ENCODE peak calls at places on chromosomes 6 and 20, in five cellular contexts. One of them, this sample, is unnamed.

GRCh38 chr6:121663292-121663691 is 227.8 kb downstream of the GJA1 start:
- DNase-seq in adrenal gland: no peak
- DNase-seq in cardiac fibroblast: no peak
- DNase-seq in psoas muscle: no peak
- DNase-seq in A673: no peak
- DNase-seq in this sample: no peak

GRCh38 chr6:169292340-169293124 is 38.9 kb upstream of the THBS2 start:
- DNase-seq in adrenal gland: peak; percentile 74
- DNase-seq in cardiac fibroblast: peak; percentile 94
- DNase-seq in psoas muscle: peak; percentile 68
- DNase-seq in A673: peak; percentile 76
- DNase-seq in this sample: no peak

GRCh38 chr20:44038681-44039123 is 124.0 kb downstream of the TOX2 start:
- DNase-seq in adrenal gland: no peak
- DNase-seq in cardiac fibroblast: no peak
- DNase-seq in psoas muscle: no peak
- DNase-seq in A673: no peak
- DNase-seq in this sample: peak; percentile 36

GRCh38 chr6:120558294-120558693 is 776.0 kb downstream of the TBC1D32 start:
- DNase-seq in adrenal gland: no peak
- DNase-seq in cardiac fibroblast: no peak
- DNase-seq in psoas muscle: no peak
- DNase-seq in A673: no peak
- DNase-seq in this sample: no peak

GRCh38 chr6:44267252-44267651 is 1.9 kb upstream of the NFKBIE start:
- DNase-seq in adrenal gland: no peak
- DNase-seq in cardiac fibroblast: no peak
- DNase-seq in psoas muscle: peak; percentile 13
- DNase-seq in A673: no peak
- DNase-seq in this sample: no peak

GRCh38 chr6:43922423-43923375 is 152.7 kb downstream of the VEGFA start:
- DNase-seq in adrenal gland: no peak
- DNase-seq in cardiac fibroblast: no peak
- DNase-seq in psoas muscle: no peak
- DNase-seq in A673: no peak
- DNase-seq in this sample: no peak

GRCh38 chr6:110484321-110484720 is 7.9 kb upstream of the SLC22A16 start:
- DNase-seq in adrenal gland: no peak
- DNase-seq in cardiac fibroblast: peak; percentile 39
- DNase-seq in psoas muscle: no peak
- DNase-seq in A673: no peak
- DNase-seq in this sample: peak; percentile 10

GRCh38 chr6:146700078-146700686 is 101.4 kb downstream of the ADGB start:
- DNase-seq in adrenal gland: peak; percentile 83
- DNase-seq in cardiac fibroblast: peak; percentile 90
- DNase-seq in psoas muscle: no peak
- DNase-seq in A673: peak; percentile 87
- DNase-seq in this sample: peak; percentile 54

GRCh38 chr20:19757487-19757972 is 528 bp upstream of the RIN2 start:
- DNase-seq in adrenal gland: peak; percentile 76
- DNase-seq in cardiac fibroblast: peak; percentile 69
- DNase-seq in psoas muscle: peak; percentile 92
- DNase-seq in A673: no peak
- DNase-seq in this sample: peak; percentile 74

GRCh38 chr6:142605922-142606321 is 304.1 kb downstream of the ADGRG6 start:
- DNase-seq in adrenal gland: no peak
- DNase-seq in cardiac fibroblast: peak; percentile 70
- DNase-seq in psoas muscle: no peak
- DNase-seq in A673: no peak
- DNase-seq in this sample: no peak

GRCh38 chr6:12354499-12354898 is 64.3 kb downstream of the EDN1 start:
- DNase-seq in adrenal gland: no peak
- DNase-seq in cardiac fibroblast: peak; percentile 98
- DNase-seq in psoas muscle: no peak
- DNase-seq in A673: no peak
- DNase-seq in this sample: no peak

GRCh38 chr6:25173951-25174474 is 105.2 kb upstream of the CARMIL1 start:
- DNase-seq in adrenal gland: no peak
- DNase-seq in cardiac fibroblast: peak; percentile 96
- DNase-seq in psoas muscle: no peak
- DNase-seq in A673: peak; percentile 81
- DNase-seq in this sample: no peak

GRCh38 chr6:170176621-170177382 is 114.1 kb downstream of the DLL1 start:
- DNase-seq in adrenal gland: no peak
- DNase-seq in cardiac fibroblast: no peak
- DNase-seq in psoas muscle: no peak
- DNase-seq in A673: no peak
- DNase-seq in this sample: no peak

GRCh38 chr6:53426544-53427270 is 78.0 kb upstream of the ELOVL5 start:
- DNase-seq in adrenal gland: no peak
- DNase-seq in cardiac fibroblast: no peak
- DNase-seq in psoas muscle: no peak
- DNase-seq in A673: no peak
- DNase-seq in this sample: no peak
- H3K4me3 ChIP-seq in adrenal gland: no peak overlapping the region
- H3K4me3 ChIP-seq in cardiac fibroblast: no peak overlapping the region
- H3K4me3 ChIP-seq in psoas muscle: no peak overlapping the region
- H3K4me3 ChIP-seq in A673: no peak overlapping the region
- H3K4me3 ChIP-seq in this sample: no peak overlapping the region

GRCh38 chr20:3751664-3752385 is 15.7 kb downstream of the ADISSP start:
- DNase-seq in adrenal gland: peak; percentile 56
- DNase-seq in cardiac fibroblast: peak; percentile 20
- DNase-seq in psoas muscle: no peak
- DNase-seq in A673: no peak
- DNase-seq in this sample: no peak
- H3K4me3 ChIP-seq in adrenal gland: peak overlapping the region; percentile 44
- H3K4me3 ChIP-seq in cardiac fibroblast: peak overlapping the region; percentile 17
- H3K4me3 ChIP-seq in psoas muscle: peak overlapping the region; percentile 62
- H3K4me3 ChIP-seq in A673: no peak overlapping the region
- H3K4me3 ChIP-seq in this sample: no peak overlapping the region

GRCh38 chr6:84764332-84765049 is at the start of gene TBX18:
- DNase-seq in adrenal gland: peak; percentile 47
- DNase-seq in cardiac fibroblast: peak; percentile 100
- DNase-seq in psoas muscle: peak; percentile 93
- DNase-seq in A673: peak; percentile 95
- DNase-seq in this sample: no peak
- H3K4me3 ChIP-seq in adrenal gland: peak within 1 kb of the TSS; percentile 55
- H3K4me3 ChIP-seq in cardiac fibroblast: peak within 1 kb of the TSS; percentile 77
- H3K4me3 ChIP-seq in psoas muscle: peak within 1 kb of the TSS; percentile 65
- H3K4me3 ChIP-seq in A673: peak within 1 kb of the TSS; percentile 72
- H3K4me3 ChIP-seq in this sample: no peak within 1 kb of the TSS

DNA sequence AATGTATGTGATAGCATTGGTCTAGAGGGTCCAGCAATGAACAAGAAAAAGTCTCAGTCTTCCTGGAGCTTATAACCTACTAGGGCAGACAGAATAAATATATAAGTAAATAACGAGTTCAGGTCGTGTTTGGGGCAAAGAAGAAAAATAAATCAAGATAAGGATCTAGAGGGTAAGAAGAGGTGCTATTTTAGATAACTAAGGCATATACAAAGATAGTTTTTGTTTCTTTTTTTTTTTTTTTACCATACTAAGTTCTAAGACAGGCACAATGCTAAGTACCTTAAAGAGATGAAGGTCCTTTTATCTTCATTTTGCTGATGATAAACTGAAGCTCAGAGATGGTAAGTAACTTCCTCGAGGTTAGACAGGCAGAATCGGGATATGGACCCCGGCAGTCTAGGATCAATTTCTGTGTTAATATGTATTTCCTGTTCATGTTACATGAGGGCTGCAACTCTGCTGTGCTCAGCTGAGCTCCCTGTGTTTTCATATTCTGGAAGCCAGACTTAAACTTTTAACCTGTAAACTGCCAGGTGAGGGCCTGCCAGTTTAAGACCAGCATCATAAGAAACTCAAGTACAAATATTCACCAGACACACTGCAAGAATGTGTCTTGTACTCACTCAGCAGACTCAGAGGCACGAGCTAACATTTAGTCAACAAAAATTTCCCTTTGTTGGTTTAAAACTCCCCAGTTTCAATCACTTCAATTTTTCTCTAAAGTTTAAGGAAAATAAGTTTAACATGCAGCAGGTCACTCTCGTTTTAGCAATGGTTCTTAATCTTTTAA is 23.3 kb downstream of the SESN1 start:
- DNase-seq in adrenal gland: no peak
- DNase-seq in cardiac fibroblast: peak; percentile 22
- DNase-seq in psoas muscle: no peak
- DNase-seq in A673: no peak
- DNase-seq in this sample: no peak
- H3K4me3 ChIP-seq in adrenal gland: no peak overlapping the region
- H3K4me3 ChIP-seq in cardiac fibroblast: no peak overlapping the region
- H3K4me3 ChIP-seq in psoas muscle: no peak overlapping the region
- H3K4me3 ChIP-seq in A673: no peak overlapping the region
- H3K4me3 ChIP-seq in this sample: no peak overlapping the region

GRCh38 chr6:29828471-29828797 is 809 bp downstream of the HLA-G start:
- DNase-seq in adrenal gland: no peak
- DNase-seq in cardiac fibroblast: no peak
- DNase-seq in psoas muscle: no peak
- DNase-seq in A673: no peak
- DNase-seq in this sample: no peak
- H3K4me3 ChIP-seq in adrenal gland: peak overlapping the region; percentile 20
- H3K4me3 ChIP-seq in cardiac fibroblast: no peak overlapping the region
- H3K4me3 ChIP-seq in psoas muscle: peak overlapping the region; percentile 46
- H3K4me3 ChIP-seq in A673: peak overlapping the region; percentile 7
- H3K4me3 ChIP-seq in this sample: no peak overlapping the region

GRCh38 chr6:118708055-118708454 is 56.7 kb upstream of the CEP85L start:
- DNase-seq in adrenal gland: no peak
- DNase-seq in cardiac fibroblast: peak; percentile 79
- DNase-seq in psoas muscle: no peak
- DNase-seq in A673: no peak
- DNase-seq in this sample: no peak

GRCh38 chr6:118710616-118711015 is 59.2 kb upstream of the CEP85L start:
- DNase-seq in adrenal gland: no peak
- DNase-seq in cardiac fibroblast: no peak
- DNase-seq in psoas muscle: no peak
- DNase-seq in A673: no peak
- DNase-seq in this sample: no peak

GRCh38 chr6:118706702-118707101 is 55.3 kb upstream of the CEP85L start:
- DNase-seq in adrenal gland: no peak
- DNase-seq in cardiac fibroblast: no peak
- DNase-seq in psoas muscle: no peak
- DNase-seq in A673: no peak
- DNase-seq in this sample: no peak

GRCh38 chr6:118709859-118710350 is 58.5 kb upstream of the CEP85L start:
- DNase-seq in adrenal gland: no peak
- DNase-seq in cardiac fibroblast: peak; percentile 87
- DNase-seq in psoas muscle: no peak
- DNase-seq in A673: peak; percentile 81
- DNase-seq in this sample: no peak

DNA sequence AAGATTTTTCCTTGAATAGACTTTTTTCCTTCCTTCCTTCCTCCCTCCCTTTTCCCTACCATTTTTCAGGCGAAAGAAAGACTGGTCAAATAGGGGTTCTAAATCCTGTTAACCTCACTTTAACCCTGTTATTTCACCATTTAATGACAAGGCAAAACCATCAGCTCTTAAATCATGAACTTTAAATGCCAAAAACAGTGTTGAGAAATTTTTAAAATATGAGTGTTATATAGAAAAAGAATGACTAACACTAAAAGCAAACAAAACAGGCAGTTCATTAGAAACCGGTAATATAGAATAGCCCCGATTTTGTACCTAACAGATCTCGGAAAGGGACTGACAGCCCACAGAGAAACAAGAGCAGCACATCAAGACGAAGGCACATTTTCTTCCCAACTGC is 57.3 kb upstream of the CEP85L start:
- DNase-seq in adrenal gland: no peak
- DNase-seq in cardiac fibroblast: peak; percentile 88
- DNase-seq in psoas muscle: no peak
- DNase-seq in A673: no peak
- DNase-seq in this sample: no peak
- H3K4me3 ChIP-seq in adrenal gland: peak overlapping the region; percentile 52
- H3K4me3 ChIP-seq in cardiac fibroblast: peak overlapping the region; percentile 30
- H3K4me3 ChIP-seq in psoas muscle: peak overlapping the region; percentile 63
- H3K4me3 ChIP-seq in A673: peak overlapping the region; percentile 32
- H3K4me3 ChIP-seq in this sample: no peak overlapping the region

GRCh38 chr6:53986721-53987526 is 124.3 kb upstream of the MLIP start:
- DNase-seq in adrenal gland: no peak
- DNase-seq in cardiac fibroblast: no peak
- DNase-seq in psoas muscle: no peak
- DNase-seq in A673: peak; percentile 50
- DNase-seq in this sample: no peak
- H3K4me3 ChIP-seq in adrenal gland: no peak overlapping the region
- H3K4me3 ChIP-seq in cardiac fibroblast: no peak overlapping the region
- H3K4me3 ChIP-seq in psoas muscle: peak overlapping the region; percentile 35
- H3K4me3 ChIP-seq in A673: no peak overlapping the region
- H3K4me3 ChIP-seq in this sample: no peak overlapping the region

GRCh38 chr20:1310506-1311190 is 18.3 kb downstream of the SDCBP2 start:
- DNase-seq in adrenal gland: no peak
- DNase-seq in cardiac fibroblast: no peak
- DNase-seq in psoas muscle: no peak
- DNase-seq in A673: no peak
- DNase-seq in this sample: no peak

GRCh38 chr20:1315804-1316203 is 13.1 kb downstream of the SDCBP2 start:
- DNase-seq in adrenal gland: no peak
- DNase-seq in cardiac fibroblast: no peak
- DNase-seq in psoas muscle: no peak
- DNase-seq in A673: no peak
- DNase-seq in this sample: no peak

GRCh38 chr20:1312308-1312707 is 16.6 kb downstream of the SDCBP2 start:
- DNase-seq in adrenal gland: no peak
- DNase-seq in cardiac fibroblast: no peak
- DNase-seq in psoas muscle: no peak
- DNase-seq in A673: no peak
- DNase-seq in this sample: no peak

GRCh38 chr20:1312904-1313235 is 16.1 kb downstream of the SDCBP2 start:
- DNase-seq in adrenal gland: no peak
- DNase-seq in cardiac fibroblast: no peak
- DNase-seq in psoas muscle: no peak
- DNase-seq in A673: no peak
- DNase-seq in this sample: no peak

DNA sequence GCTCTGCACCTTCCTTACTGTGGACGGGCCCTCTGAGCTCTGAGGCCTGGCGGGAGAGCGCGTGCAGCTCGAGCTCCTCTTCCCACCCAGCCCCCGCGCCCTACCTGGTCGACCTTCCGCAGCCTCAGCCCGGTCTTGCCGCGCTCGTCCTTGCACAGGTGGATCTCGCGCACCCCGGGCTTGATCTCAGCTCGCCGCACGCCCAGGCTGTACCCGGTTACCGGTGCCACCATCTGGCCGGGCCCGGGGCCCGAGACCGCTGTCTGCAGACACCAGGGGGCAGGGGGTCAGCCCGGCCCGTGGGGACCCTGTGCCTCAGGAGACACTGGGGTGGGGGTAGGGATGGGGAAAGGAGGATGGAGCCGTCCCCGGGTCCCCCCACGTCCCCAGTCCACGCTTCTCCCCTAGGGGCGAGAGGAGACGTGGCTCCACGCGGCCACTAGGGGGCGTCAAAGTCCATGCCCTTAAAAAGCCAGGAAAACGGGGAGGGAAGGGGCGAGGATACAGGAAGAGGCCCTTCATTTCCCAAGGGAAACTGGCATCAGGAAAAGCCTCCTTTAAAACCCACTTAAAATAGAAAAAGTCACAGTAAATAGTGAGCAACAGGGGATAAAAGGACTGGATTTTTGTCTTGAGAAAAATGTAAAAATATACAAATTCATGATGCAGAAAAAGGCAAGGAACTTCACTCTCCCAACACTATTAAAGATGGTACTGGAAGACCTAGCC is 15.5 kb downstream of the SDCBP2 start:
- DNase-seq in adrenal gland: peak; percentile 75
- DNase-seq in cardiac fibroblast: peak; percentile 85
- DNase-seq in psoas muscle: peak; percentile 83
- DNase-seq in A673: peak; percentile 87
- DNase-seq in this sample: peak; percentile 75
- H3K4me3 ChIP-seq in adrenal gland: no peak overlapping the region
- H3K4me3 ChIP-seq in cardiac fibroblast: peak overlapping the region; percentile 36
- H3K4me3 ChIP-seq in psoas muscle: peak overlapping the region; percentile 41
- H3K4me3 ChIP-seq in A673: no peak overlapping the region
- H3K4me3 ChIP-seq in this sample: no peak overlapping the region